ENCODE peak calls at places on chromosomes 13 and 19, in five cellular contexts. One of them, this sample, is unnamed.

GRCh38 chr13:83531022-83531421 is 351.3 kb downstream of the SLITRK1 start:
- DNase-seq in MM.1S: no peak
- DNase-seq in NT2/D1: no peak
- DNase-seq in PC-3: no peak
- DNase-seq in lower leg skin: no peak
- DNase-seq in this sample: no peak

GRCh38 chr13:32947886-32948285 is 68.3 kb upstream of the KL start:
- DNase-seq in MM.1S: no peak
- DNase-seq in NT2/D1: no peak
- DNase-seq in PC-3: no peak
- DNase-seq in lower leg skin: no peak
- DNase-seq in this sample: no peak

GRCh38 chr13:21426238-21426637 is 32.9 kb downstream of the ZDHHC20 start:
- DNase-seq in MM.1S: no peak
- DNase-seq in NT2/D1: no peak
- DNase-seq in PC-3: no peak
- DNase-seq in lower leg skin: no peak
- DNase-seq in this sample: no peak

GRCh38 chr19:42199440-42200115 is 17.9 kb downstream of the DEDD2 start:
- DNase-seq in MM.1S: peak; percentile 61
- DNase-seq in NT2/D1: no peak
- DNase-seq in PC-3: no peak
- DNase-seq in lower leg skin: peak; percentile 52
- DNase-seq in this sample: peak; percentile 83

GRCh38 chr13:96994030-96994848 is at the start of gene OXGR1:
- DNase-seq in MM.1S: peak; percentile 42
- DNase-seq in NT2/D1: no peak
- DNase-seq in PC-3: no peak
- DNase-seq in lower leg skin: no peak
- DNase-seq in this sample: peak; percentile 80

GRCh38 chr19:3604227-3604986 is 2.3 kb downstream of the TBXA2R start:
- DNase-seq in MM.1S: no peak
- DNase-seq in NT2/D1: no peak
- DNase-seq in PC-3: no peak
- DNase-seq in lower leg skin: no peak
- DNase-seq in this sample: no peak

GRCh38 chr13:40652588-40652940 is 13.9 kb downstream of the FOXO1 start:
- DNase-seq in MM.1S: no peak
- DNase-seq in NT2/D1: no peak
- DNase-seq in PC-3: no peak
- DNase-seq in lower leg skin: no peak
- DNase-seq in this sample: no peak

GRCh38 chr19:15421726-15422260 is 3.0 kb upstream of the AKAP8L start:
- DNase-seq in MM.1S: no peak
- DNase-seq in NT2/D1: no peak
- DNase-seq in PC-3: no peak
- DNase-seq in lower leg skin: no peak
- DNase-seq in this sample: no peak

GRCh38 chr13:103883152-103883551 is 816.9 kb upstream of the SLC10A2 start:
- DNase-seq in MM.1S: no peak
- DNase-seq in NT2/D1: peak; percentile 80
- DNase-seq in PC-3: peak; percentile 97
- DNase-seq in lower leg skin: peak; percentile 87
- DNase-seq in this sample: peak; percentile 82

GRCh38 chr19:10516671-10517286 is 468 bp downstream of the S1PR5 start:
- DNase-seq in MM.1S: no peak
- DNase-seq in NT2/D1: no peak
- DNase-seq in PC-3: no peak
- DNase-seq in lower leg skin: no peak
- DNase-seq in this sample: no peak

GRCh38 chr13:113275387-113275786 is 21.7 kb upstream of the LAMP1 start:
- DNase-seq in MM.1S: peak; percentile 33
- DNase-seq in NT2/D1: peak; percentile 32
- DNase-seq in PC-3: peak; percentile 69
- DNase-seq in lower leg skin: no peak
- DNase-seq in this sample: no peak

GRCh38 chr13:49218493-49219051 is 1.6 kb upstream of the MLNR start:
- DNase-seq in MM.1S: no peak
- DNase-seq in NT2/D1: no peak
- DNase-seq in PC-3: no peak
- DNase-seq in lower leg skin: no peak
- DNase-seq in this sample: no peak

GRCh38 chr19:46716013-46716671 is 772 bp downstream of the PRKD2 start:
- DNase-seq in MM.1S: no peak
- DNase-seq in NT2/D1: no peak
- DNase-seq in PC-3: no peak
- DNase-seq in lower leg skin: no peak
- DNase-seq in this sample: peak; percentile 84

GRCh38 chr19:43675269-43675879 is 5.4 kb upstream of the PLAUR start:
- DNase-seq in MM.1S: peak; percentile 53
- DNase-seq in NT2/D1: no peak
- DNase-seq in PC-3: peak; percentile 93
- DNase-seq in lower leg skin: peak; percentile 56
- DNase-seq in this sample: peak; percentile 82

GRCh38 chr19:38654478-38655079 is 7.1 kb downstream of the ACTN4 start:
- DNase-seq in MM.1S: no peak
- DNase-seq in NT2/D1: no peak
- DNase-seq in PC-3: no peak
- DNase-seq in lower leg skin: no peak
- DNase-seq in this sample: no peak

GRCh38 chr13:95716231-95716630 is 39.3 kb downstream of the DNAJC3 start:
- DNase-seq in MM.1S: no peak
- DNase-seq in NT2/D1: no peak
- DNase-seq in PC-3: no peak
- DNase-seq in lower leg skin: no peak
- DNase-seq in this sample: no peak

GRCh38 chr13:101346942-101347728 is 69.2 kb downstream of the NALCN start:
- DNase-seq in MM.1S: no peak
- DNase-seq in NT2/D1: no peak
- DNase-seq in PC-3: no peak
- DNase-seq in lower leg skin: no peak
- DNase-seq in this sample: no peak

GRCh38 chr19:4547303-4548237 is 7.7 kb upstream of the LRG1 start:
- DNase-seq in MM.1S: no peak
- DNase-seq in NT2/D1: no peak
- DNase-seq in PC-3: peak; percentile 51
- DNase-seq in lower leg skin: no peak
- DNase-seq in this sample: no peak

GRCh38 chr13:100196380-100196779 is 107.5 kb downstream of the PCCA start:
- DNase-seq in MM.1S: no peak
- DNase-seq in NT2/D1: no peak
- DNase-seq in PC-3: no peak
- DNase-seq in lower leg skin: no peak
- DNase-seq in this sample: no peak

GRCh38 chr13:36133950-36134349 is 2.8 kb upstream of the DCLK1 start:
- DNase-seq in MM.1S: no peak
- DNase-seq in NT2/D1: no peak
- DNase-seq in PC-3: no peak
- DNase-seq in lower leg skin: no peak
- DNase-seq in this sample: no peak

GRCh38 chr13:84528408-84529055 is 646.3 kb upstream of the SLITRK1 start:
- DNase-seq in MM.1S: no peak
- DNase-seq in NT2/D1: no peak
- DNase-seq in PC-3: no peak
- DNase-seq in lower leg skin: no peak
- DNase-seq in this sample: peak; percentile 28

GRCh38 chr13:99376132-99376531 is 68.9 kb upstream of the GPR183 start:
- DNase-seq in MM.1S: no peak
- DNase-seq in NT2/D1: no peak
- DNase-seq in PC-3: no peak
- DNase-seq in lower leg skin: peak; percentile 35
- DNase-seq in this sample: no peak

GRCh38 chr19:17513801-17514200 is 2.4 kb downstream of the PGLS start:
- DNase-seq in MM.1S: no peak
- DNase-seq in NT2/D1: no peak
- DNase-seq in PC-3: no peak
- DNase-seq in lower leg skin: no peak
- DNase-seq in this sample: no peak

GRCh38 chr13:20654156-20654555 is 49.3 kb upstream of the IL17D start:
- DNase-seq in MM.1S: no peak
- DNase-seq in NT2/D1: no peak
- DNase-seq in PC-3: peak; percentile 46
- DNase-seq in lower leg skin: no peak
- DNase-seq in this sample: no peak

GRCh38 chr19:46487178-46487801 is 8.4 kb downstream of the PNMA8B start:
- DNase-seq in MM.1S: no peak
- DNase-seq in NT2/D1: no peak
- DNase-seq in PC-3: no peak
- DNase-seq in lower leg skin: no peak
- DNase-seq in this sample: no peak

GRCh38 chr13:55493297-55493696 is 1647.4 kb upstream of the PRR20A start:
- DNase-seq in MM.1S: no peak
- DNase-seq in NT2/D1: no peak
- DNase-seq in PC-3: no peak
- DNase-seq in lower leg skin: no peak
- DNase-seq in this sample: no peak

GRCh38 chr13:43799191-43799590 is 12.4 kb upstream of the ENOX1 start:
- DNase-seq in MM.1S: no peak
- DNase-seq in NT2/D1: no peak
- DNase-seq in PC-3: peak; percentile 52
- DNase-seq in lower leg skin: no peak
- DNase-seq in this sample: no peak

GRCh38 chr13:111954681-111955411 is 112.1 kb upstream of the SOX1 start:
- DNase-seq in MM.1S: no peak
- DNase-seq in NT2/D1: no peak
- DNase-seq in PC-3: peak; percentile 4
- DNase-seq in lower leg skin: no peak
- DNase-seq in this sample: peak; percentile 35

GRCh38 chr19:38736036-38736412 is 8.2 kb downstream of the CAPN12 start:
- DNase-seq in MM.1S: peak; percentile 21
- DNase-seq in NT2/D1: no peak
- DNase-seq in PC-3: peak; percentile 39
- DNase-seq in lower leg skin: peak; percentile 26
- DNase-seq in this sample: no peak

GRCh38 chr13:53250272-53250875 is 221.8 kb downstream of the OLFM4 start:
- DNase-seq in MM.1S: peak; percentile 65
- DNase-seq in NT2/D1: peak; percentile 58
- DNase-seq in PC-3: peak; percentile 79
- DNase-seq in lower leg skin: peak; percentile 18
- DNase-seq in this sample: no peak

This sample was measured in left lung.